ENCODE peak calls at places on chromosomes 2 and 18, in ten cellular contexts. O, T, R, F, P, C, D, B, X and N are unnamed samples.

GRCh38 chr2:190809876-190810525 is 70.6 kb upstream of the GLS start:
- DNase-seq in T (no peak), X (no peak), F (no peak), O (no peak), D (peak), C (no peak), R (no peak), P (no peak), B (no peak), N (no peak)

GRCh38 chr18:43159091-43159490 is 43.6 kb upstream of the RIT2 start:
- DNase-seq in R (no peak), B (no peak), C (no peak), T (no peak), D (no peak), F (no peak), X (no peak), P (no peak), O (no peak), N (no peak)

GRCh38 chr2:16084274-16084673 is 143.9 kb downstream of the MYCN start:
- DNase-seq in T (peak), B (no peak), X (no peak), D (no peak), R (no peak), F (no peak), P (no peak), O (no peak), C (no peak), N (no peak)

GRCh38 chr2:173196638-173197037 is 121.0 kb downstream of the MAP3K20 start:
- DNase-seq in O (no peak), F (no peak), B (no peak), T (no peak), P (no peak), X (no peak), R (no peak), C (no peak), D (no peak), N (no peak)

GRCh38 chr2:96527052-96527964 is 9.2 kb upstream of the ARID5A start:
- DNase-seq in P (no peak), D (no peak), F (peak), T (peak), B (peak), X (peak), O (peak), R (peak), C (no peak), N (peak)

GRCh38 chr2:113240150-113240914 is 38.4 kb downstream of the PAX8 start:
- DNase-seq in B (no peak), O (no peak), P (peak), T (no peak), X (no peak), C (peak), F (peak), D (peak), R (peak), N (no peak)

GRCh38 chr18:49911414-49911813 is 98.1 kb upstream of the ACAA2 start:
- DNase-seq in D (no peak), T (no peak), X (no peak), R (no peak), F (no peak), O (no peak), B (no peak), C (no peak), P (no peak), N (no peak)

GRCh38 chr2:128771401-128771800 is 452.7 kb upstream of the HS6ST1 start:
- DNase-seq in B (no peak), X (no peak), D (no peak), R (no peak), T (no peak), C (no peak), P (no peak), O (no peak), F (no peak), N (no peak)

GRCh38 chr2:127591221-127591923 is 54.6 kb upstream of the GPR17 start:
- DNase-seq in F (peak), C (peak), B (peak), X (peak), T (peak), P (peak), D (peak), R (peak), O (peak), N (peak)

GRCh38 chr18:48715651-48716354 is 177.0 kb downstream of the CTIF start:
- DNase-seq in D (no peak), O (peak), P (peak), B (no peak), T (no peak), C (no peak), X (no peak), F (no peak), R (no peak), N (no peak)

GRCh38 chr2:109448946-109449788 is 164.6 kb downstream of the SEPTIN10 start:
- DNase-seq in B (no peak), D (peak), T (no peak), X (no peak), F (no peak), C (peak), R (peak), P (no peak), O (peak), N (no peak)

GRCh38 chr2:3446381-3446780 is 66.9 kb downstream of the TRAPPC12 start:
- DNase-seq in B (no peak), F (no peak), R (no peak), T (no peak), X (no peak), D (no peak), C (no peak), P (no peak), O (no peak), N (no peak)

GRCh38 chr2:7010376-7010775 is 93.2 kb downstream of the RNF144A start:
- DNase-seq in D (peak), C (no peak), T (no peak), B (no peak), X (no peak), F (no peak), P (no peak), R (no peak), O (no peak), N (no peak)

GRCh38 chr18:57576316-57576715 is 10.2 kb downstream of the FECH start:
- DNase-seq in B (no peak), T (no peak), O (no peak), R (no peak), C (no peak), X (no peak), D (no peak), P (no peak), F (no peak), N (no peak)

GRCh38 chr2:10533811-10534321 is 85.7 kb upstream of the ODC1 start:
- DNase-seq in F (no peak), C (no peak), B (no peak), T (no peak), D (no peak), P (no peak), X (no peak), O (no peak), R (peak), N (no peak)

GRCh38 chr2:119857742-119858141 is 98.0 kb downstream of the PTPN4 start:
- DNase-seq in R (no peak), P (no peak), F (no peak), X (no peak), C (no peak), O (no peak), T (no peak), D (no peak), B (no peak), N (no peak)

GRCh38 chr2:219344756-219345458 is 12.4 kb upstream of the RESP18 start:
- DNase-seq in B (no peak), C (no peak), T (no peak), P (peak), F (no peak), O (peak), R (peak), X (no peak), D (no peak), N (no peak)

GRCh38 chr2:30932850-30933249 is 125.6 kb upstream of the CAPN13 start:
- DNase-seq in T (no peak), X (no peak), F (no peak), D (no peak), P (no peak), R (no peak), O (no peak), C (no peak), B (no peak), N (no peak)

GRCh38 chr2:57720728-57721627 is 325.6 kb upstream of the VRK2 start:
- DNase-seq in B (peak), D (peak), X (peak), P (no peak), F (peak), C (peak), O (peak), R (no peak), T (peak), N (peak)

GRCh38 chr2:128439231-128440086 is 120.8 kb upstream of the HS6ST1 start:
- DNase-seq in P (no peak), B (no peak), R (peak), X (peak), T (no peak), O (no peak), C (no peak), F (no peak), D (no peak), N (no peak)

GRCh38 chr2:210113636-210114235 is 57.5 kb downstream of the KANSL1L start:
- DNase-seq in C (no peak), X (no peak), O (no peak), T (no peak), F (no peak), R (no peak), B (no peak), D (no peak), P (no peak), N (no peak)

GRCh38 chr2:162368494-162368893 is 24.6 kb downstream of the GCA start:
- DNase-seq in P (no peak), T (no peak), R (no peak), C (no peak), O (no peak), D (no peak), X (no peak), F (no peak), B (no peak), N (no peak)

GRCh38 chr2:47218066-47218581 is 63.0 kb upstream of the STPG4 start:
- DNase-seq in P (peak), T (peak), B (no peak), X (no peak), O (no peak), F (no peak), C (no peak), D (no peak), R (peak), N (no peak)

GRCh38 chr18:47658498-47658897 is 272.0 kb downstream of the SMAD2 start:
- DNase-seq in T (no peak), D (no peak), P (no peak), O (no peak), X (no peak), R (no peak), B (no peak), F (no peak), C (no peak), N (no peak)
- TF ChIP-seq CTCF in T (no peak), D (no peak), P (no peak), O (no peak), X (no peak), R (no peak), B (no peak), F (no peak), C (peak), N (no peak)

GRCh38 chr18:22344908-22345670 is 72.6 kb downstream of the CTAGE1 start:
- DNase-seq in P (no peak), C (no peak), O (peak), T (no peak), X (no peak), F (no peak), R (no peak), B (no peak), D (no peak), N (no peak)
- TF ChIP-seq CTCF in P (no peak), C (no peak), O (no peak), T (no peak), X (no peak), F (no peak), R (no peak), B (no peak), D (no peak), N (no peak)

GRCh38 chr2:208147759-208148158 is 1.8 kb upstream of the CRYGB start:
- DNase-seq in T (no peak), X (no peak), D (no peak), C (no peak), O (no peak), P (no peak), B (no peak), R (no peak), F (no peak), N (no peak)
- TF ChIP-seq CTCF in T (no peak), X (no peak), D (no peak), C (no peak), O (no peak), P (no peak), B (no peak), R (no peak), F (no peak), N (no peak)

DNA sequence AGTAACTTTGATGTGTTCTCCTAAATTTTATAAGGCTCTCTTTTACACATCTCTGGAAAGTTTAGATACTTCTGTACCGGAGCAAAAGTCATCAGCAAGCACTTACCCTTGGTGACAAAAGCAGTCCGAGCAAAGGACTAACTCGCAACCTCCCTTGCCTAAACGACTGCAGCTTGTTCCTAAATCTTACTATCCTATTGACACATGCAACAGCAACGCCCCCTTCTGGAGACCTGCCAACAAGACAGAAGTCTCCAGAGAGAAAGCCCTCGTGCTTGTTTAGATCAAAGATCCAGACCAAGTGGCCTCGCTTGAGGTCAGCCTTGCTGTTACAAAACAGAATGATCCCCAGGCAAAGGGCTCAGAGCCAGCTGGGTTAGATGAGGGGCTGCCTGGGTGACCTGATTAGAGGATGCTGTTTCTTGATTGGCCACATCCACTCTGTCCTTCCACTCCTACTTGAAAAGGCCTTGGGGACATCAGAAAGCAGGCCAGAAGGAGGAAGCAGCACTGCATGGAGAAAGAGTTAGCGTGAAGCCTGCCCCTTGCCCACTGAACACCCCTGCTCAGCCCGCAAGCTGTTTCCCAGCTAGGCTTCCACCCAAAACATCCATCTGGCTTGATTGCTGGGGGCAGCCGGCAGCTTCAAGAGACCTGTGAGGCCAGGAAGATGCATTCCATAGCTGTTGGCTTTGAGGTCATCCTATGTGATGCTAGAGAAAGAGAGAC is 94.3 kb downstream of the HNRNPLL start:
- DNase-seq in O (peak), X (peak), T (peak), P (peak), D (peak), F (peak), R (peak), B (peak), C (peak), N (peak)
- TF ChIP-seq CTCF in O (peak), X (peak), T (peak), P (peak), D (peak), F (no peak), R (no peak), B (no peak), C (peak), N (peak)

DNA sequence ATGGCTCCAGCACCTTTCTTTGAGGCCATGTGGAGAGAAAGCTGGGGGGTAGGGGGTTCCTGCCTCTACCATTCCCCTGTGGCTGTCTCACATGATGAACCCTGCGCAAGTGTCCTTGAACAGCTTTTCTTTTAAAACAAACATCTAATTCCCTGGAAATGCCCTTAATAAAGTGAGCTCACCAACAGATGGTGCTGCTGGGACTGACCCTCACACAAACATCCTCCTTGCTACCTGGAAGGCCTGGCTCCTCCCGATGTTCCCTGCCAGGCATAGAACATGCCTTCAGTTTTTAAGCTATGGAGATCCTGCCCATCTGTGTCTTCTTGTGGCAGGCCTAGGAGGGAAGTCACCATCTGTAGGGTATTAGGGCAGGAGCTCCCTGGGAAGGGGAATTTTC is 60.7 kb upstream of the GATA6 start:
- DNase-seq in P (no peak), F (no peak), X (no peak), T (no peak), R (no peak), O (no peak), C (peak), B (no peak), D (no peak), N (no peak)
- TF ChIP-seq CTCF in P (no peak), F (no peak), X (no peak), T (no peak), R (no peak), O (no peak), C (peak), B (no peak), D (no peak), N (no peak)

GRCh38 chr18:706438-706837 is 6.0 kb downstream of the ENOSF1 start:
- DNase-seq in C (no peak), F (no peak), D (no peak), O (no peak), X (no peak), B (no peak), P (no peak), R (no peak), T (no peak), N (no peak)

GRCh38 chr18:711330-711692 is 1.1 kb downstream of the ENOSF1 start:
- DNase-seq in R (no peak), O (no peak), D (no peak), B (no peak), F (peak), P (no peak), C (no peak), T (peak), X (no peak), N (no peak)

GRCh38 chr18:710418-711300 is 1.8 kb downstream of the ENOSF1 start:
- DNase-seq in X (no peak), F (no peak), D (no peak), R (no peak), B (no peak), P (no peak), C (no peak), O (no peak), T (no peak), N (no peak)

GRCh38 chr18:709771-710170 is 2.7 kb downstream of the ENOSF1 start:
- DNase-seq in P (no peak), R (no peak), F (no peak), T (no peak), C (no peak), D (no peak), X (no peak), O (no peak), B (no peak), N (no peak)

DNA sequence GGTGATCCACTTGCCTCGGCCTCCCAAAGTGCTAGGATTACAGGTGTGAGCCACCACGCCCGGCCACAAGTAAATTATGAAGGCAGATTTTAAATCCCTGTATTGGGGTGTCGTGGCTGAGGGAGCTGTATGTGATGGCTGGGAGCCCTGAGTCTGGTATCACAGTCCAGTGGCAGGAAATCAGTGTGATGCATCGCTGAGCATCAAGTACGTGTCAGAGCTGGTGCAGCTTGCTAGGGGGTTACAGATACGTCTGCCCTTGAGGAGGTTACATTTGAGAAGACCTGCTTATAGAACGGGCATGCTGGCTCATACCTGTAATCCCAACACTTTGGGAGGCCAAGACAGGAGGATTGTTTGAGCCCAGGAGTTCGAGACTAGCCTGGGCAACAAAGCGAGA is 4.3 kb downstream of the ENOSF1 start:
- DNase-seq in B (no peak), P (no peak), F (no peak), X (no peak), R (no peak), D (no peak), O (peak), T (no peak), C (no peak), N (no peak)
- TF ChIP-seq CTCF in B (no peak), P (no peak), F (no peak), X (no peak), R (no peak), D (no peak), O (no peak), T (no peak), C (no peak), N (no peak)